ENCODE peak calls at places on chromosomes 1 and 21, in seven cellular contexts. B is mesendoderm, N is IMR-90, Y is H1, A is H9, L is mesenchymal stem cell, O is trophoblast cell. V is an unnamed sample.

GRCh38 chr21:43812139-43812821 is 22.9 kb downstream of the RRP1 start:
- DNase-seq in B (no peak), N (no peak), Y (no peak), A (no peak), L (no peak), O (no peak), V (no peak)

GRCh38 chr1:192966073-192966472 is 93.1 kb downstream of the UCHL5 start:
- DNase-seq in B (no peak), N (no peak), Y (no peak), A (no peak), L (no peak), O (no peak), V (no peak)

GRCh38 chr1:7535934-7536878 is 234.9 kb upstream of the VAMP3 start:
- DNase-seq in B (peak; percentile 41), N (no peak), Y (no peak), A (peak; percentile 80), L (no peak), O (no peak), V (no peak)

GRCh38 chr1:226739696-226740065 is 599 bp upstream of the ITPKB start:
- DNase-seq in B (no peak), N (no peak), Y (no peak), A (no peak), L (no peak), O (no peak), V (no peak)

GRCh38 chr1:149917590-149918144 is at the start of gene SV2A:
- DNase-seq in B (peak; percentile 89), N (peak; percentile 60), Y (no peak), A (peak; percentile 86), L (peak; percentile 84), O (no peak), V (peak; percentile 64)

GRCh38 chr1:201329286-201329685 is 46.0 kb downstream of the PKP1 start:
- DNase-seq in B (no peak), N (peak; percentile 69), Y (no peak), A (no peak), L (peak; percentile 5), O (no peak), V (no peak)

GRCh38 chr1:28864695-28865094 is 49.7 kb upstream of the EPB41 start:
- DNase-seq in B (no peak), N (no peak), Y (no peak), A (no peak), L (no peak), O (no peak), V (no peak)

GRCh38 chr1:64745181-64745985 is 508 bp downstream of the RAVER2 start:
- DNase-seq in B (peak; percentile 50), N (no peak), Y (no peak), A (peak; percentile 43), L (peak; percentile 57), O (no peak), V (peak; percentile 33)

GRCh38 chr1:212487286-212487685 is 54.6 kb downstream of the NENF start:
- DNase-seq in B (no peak), N (no peak), Y (no peak), A (no peak), L (peak; percentile 35), O (peak; percentile 37), V (no peak)

GRCh38 chr1:19088717-19089442 is 121.2 kb downstream of the UBR4 start:
- DNase-seq in B (no peak), N (no peak), Y (no peak), A (no peak), L (no peak), O (no peak), V (no peak)

GRCh38 chr21:32702702-32703101 is 25.1 kb downstream of the SYNJ1 start:
- DNase-seq in B (peak; percentile 60), N (peak; percentile 89), Y (no peak), A (no peak), L (peak; percentile 51), O (peak; percentile 61), V (no peak)

GRCh38 chr1:40519517-40519916 is 10.9 kb downstream of the EXO5 start:
- DNase-seq in B (no peak), N (no peak), Y (no peak), A (no peak), L (no peak), O (no peak), V (no peak)
- H3K18ac ChIP-seq in B (no peak overlapping the region), N (no peak overlapping the region), Y (no peak overlapping the region), A (no peak overlapping the region), L (no peak overlapping the region), O (no peak overlapping the region), V (no peak overlapping the region)

GRCh38 chr1:179798213-179798863 is 55.2 kb downstream of the FAM163A start:
- DNase-seq in B (no peak), N (no peak), Y (no peak), A (no peak), L (no peak), O (no peak), V (no peak)

GRCh38 chr1:179798864-179799516 is 55.9 kb downstream of the FAM163A start:
- DNase-seq in B (no peak), N (no peak), Y (no peak), A (no peak), L (no peak), O (no peak), V (no peak)

GRCh38 chr1:179793281-179793680 is 50.2 kb downstream of the FAM163A start:
- DNase-seq in B (no peak), N (no peak), Y (no peak), A (no peak), L (no peak), O (peak; percentile 48), V (no peak)

GRCh38 chr1:179794146-179794545 is 51.1 kb downstream of the FAM163A start:
- DNase-seq in B (no peak), N (no peak), Y (no peak), A (no peak), L (no peak), O (no peak), V (no peak)

DNA sequence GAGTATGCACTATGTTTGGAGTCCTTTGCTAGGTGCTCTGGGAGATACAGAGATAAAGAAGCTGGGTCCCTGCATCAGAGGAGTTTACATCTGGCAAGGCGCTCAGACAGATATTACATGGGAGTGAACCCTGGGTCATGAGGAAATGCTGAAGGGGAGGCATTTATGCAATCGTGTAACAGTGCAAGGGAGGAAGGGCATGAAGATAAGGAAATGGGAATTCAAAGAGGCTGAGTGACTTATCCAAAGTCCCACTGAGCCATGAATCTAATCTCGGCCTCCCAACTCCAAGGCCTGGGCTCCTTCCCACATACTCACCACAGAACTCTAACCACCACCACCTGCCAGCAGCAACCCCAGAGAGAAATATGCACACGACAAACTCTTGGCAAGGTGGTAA is 51.6 kb downstream of the FAM163A start:
- DNase-seq in B (peak; percentile 64), N (no peak), Y (no peak), A (no peak), L (no peak), O (peak; percentile 24), V (no peak)
- H2BK120ac ChIP-seq in B (no peak overlapping the region), N (no peak overlapping the region), Y (no peak overlapping the region), A (no peak overlapping the region), L (no peak overlapping the region), O (no peak overlapping the region), V (no peak overlapping the region)

DNA sequence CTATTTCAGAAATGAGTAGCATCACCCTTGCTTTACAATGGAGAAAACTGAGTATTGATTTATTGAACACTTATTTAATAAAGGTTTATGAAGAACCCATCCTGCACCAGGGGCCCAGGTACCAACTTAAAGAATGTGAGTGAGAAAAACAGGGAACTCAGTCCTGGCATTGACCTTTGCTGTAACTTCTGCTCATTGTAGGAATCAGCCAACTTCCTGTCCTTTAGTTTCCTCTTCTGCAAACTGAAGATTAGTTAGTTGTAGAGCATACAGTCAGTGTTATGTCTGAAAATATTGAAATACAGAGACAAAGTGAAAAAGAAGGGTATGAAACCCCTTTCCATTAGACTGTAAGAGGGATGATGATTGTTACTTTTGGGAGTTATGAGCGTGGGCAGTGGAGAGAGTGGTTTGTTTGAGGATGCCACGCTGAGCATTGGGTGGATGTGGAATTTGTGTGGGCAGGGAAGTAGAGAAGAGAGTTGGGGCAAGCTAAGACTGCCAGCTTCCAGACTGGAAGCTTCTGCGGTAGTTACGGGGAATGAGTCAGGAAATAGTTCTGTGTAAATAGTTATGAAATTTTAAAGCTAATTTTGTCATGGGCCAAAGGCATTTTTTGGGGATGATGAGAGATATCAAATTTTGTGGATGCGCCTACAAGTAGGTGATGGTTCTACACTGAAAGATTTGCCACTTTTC is 89.2 kb downstream of the GPR88 start:
- DNase-seq in B (no peak), N (peak; percentile 86), Y (no peak), A (no peak), L (no peak), O (peak; percentile 34), V (no peak)
- H3K18ac ChIP-seq in B (no peak overlapping the region), N (peak overlapping the region; percentile 99), Y (no peak overlapping the region), A (no peak overlapping the region), L (no peak overlapping the region), O (no peak overlapping the region), V (no peak overlapping the region)

GRCh38 chr1:4227986-4228385 is 327.9 kb upstream of the C1orf174 start:
- DNase-seq in B (no peak), N (no peak), Y (no peak), A (no peak), L (no peak), O (no peak), V (no peak)
- H2BK120ac ChIP-seq in B (no peak overlapping the region), N (no peak overlapping the region), Y (no peak overlapping the region), A (no peak overlapping the region), L (no peak overlapping the region), O (no peak overlapping the region), V (no peak overlapping the region)

GRCh38 chr1:92327794-92328193 is 28.9 kb downstream of the RPAP2 start:
- DNase-seq in B (no peak), N (no peak), Y (no peak), A (no peak), L (no peak), O (no peak), V (no peak)
- H3K18ac ChIP-seq in B (no peak overlapping the region), N (no peak overlapping the region), Y (no peak overlapping the region), A (no peak overlapping the region), L (no peak overlapping the region), O (no peak overlapping the region), V (no peak overlapping the region)

V was measured in neuronal stem cell.